ENCODE peak calls at places on chromosomes 3 and 15, in five cellular contexts. K is T-helper 1 cell, Z is WTC11, G is AG10803, H is pons. Y is an unnamed sample.

GRCh38 chr3:188507244-188507720 is 353.3 kb downstream of the LPP start:
- DNase-seq in K (no peak), Z (no peak), G (peak), H (peak), Y (no peak)

GRCh38 chr3:62562596-62562995 is 189.2 kb upstream of the FEZF2 start:
- DNase-seq in K (no peak), Z (no peak), G (peak), H (no peak), Y (peak)

GRCh38 chr15:85276508-85276907 is 103.9 kb upstream of the AKAP13 start:
- DNase-seq in K (no peak), Z (no peak), G (no peak), H (no peak), Y (no peak)

GRCh38 chr3:178483704-178484103 is 52.5 kb upstream of the KCNMB2 start:
- DNase-seq in K (no peak), Z (no peak), G (peak), H (no peak), Y (no peak)

GRCh38 chr3:163587342-163587741 is 1491.0 kb downstream of the SI start:
- DNase-seq in K (no peak), Z (no peak), G (no peak), H (no peak), Y (no peak)

GRCh38 chr15:62549345-62549970 is 384.4 kb upstream of the C2CD4B start:
- DNase-seq in K (no peak), Z (peak), G (no peak), H (peak), Y (peak)

GRCh38 chr3:72185549-72186484 is 400.9 kb upstream of the PROK2 start:
- DNase-seq in K (no peak), Z (no peak), G (peak), H (no peak), Y (peak)

GRCh38 chr15:31605467-31605931 is 278.9 kb downstream of the KLF13 start:
- DNase-seq in K (no peak), Z (peak), G (peak), H (peak), Y (peak)

GRCh38 chr15:40999190-40999589 is 45.9 kb downstream of the CHAC1 start:
- DNase-seq in K (no peak), Z (no peak), G (peak), H (no peak), Y (no peak)

GRCh38 chr15:75211436-75212199 is 9.9 kb downstream of the C15orf39 start:
- DNase-seq in K (no peak), Z (no peak), G (no peak), H (no peak), Y (no peak)

GRCh38 chr15:83112233-83112958 is 5.0 kb downstream of the TM6SF1 start:
- DNase-seq in K (no peak), Z (no peak), G (peak), H (no peak), Y (peak)

GRCh38 chr15:90677807-90678790 is 39.0 kb upstream of the BLM start:
- DNase-seq in K (no peak), Z (no peak), G (no peak), H (no peak), Y (no peak)

GRCh38 chr15:101447168-101447533 is 42.4 kb downstream of the PCSK6 start:
- DNase-seq in K (no peak), Z (no peak), G (no peak), H (no peak), Y (no peak)

GRCh38 chr15:78075490-78076230 is 1.9 kb downstream of the TBC1D2B start:
- DNase-seq in K (no peak), Z (peak), G (peak), H (no peak), Y (peak)

GRCh38 chr3:27368831-27369607 is at the start of gene NEK10:
- DNase-seq in K (peak), Z (peak), G (peak), H (peak), Y (no peak)

GRCh38 chr15:35020974-35021373 is 32.9 kb upstream of the ZNF770 start:
- DNase-seq in K (no peak), Z (no peak), G (no peak), H (no peak), Y (no peak)

GRCh38 chr3:67678665-67679064 is 24.3 kb upstream of the SUCLG2 start:
- DNase-seq in K (no peak), Z (no peak), G (no peak), H (no peak), Y (no peak)

GRCh38 chr3:133870822-133871221 is 24.9 kb downstream of the RAB6B start:
- DNase-seq in K (no peak), Z (no peak), G (no peak), H (no peak), Y (no peak)

GRCh38 chr3:53938645-53939044 is 47.0 kb upstream of the SELENOK start:
- DNase-seq in K (no peak), Z (peak), G (peak), H (peak), Y (no peak)

GRCh38 chr3:33277193-33277882 is at the start of gene FBXL2:
- DNase-seq in K (no peak), Z (peak), G (peak), H (no peak), Y (peak)

GRCh38 chr3:194579091-194579606 is 54.1 kb downstream of the TMEM44 start:
- DNase-seq in K (no peak), Z (no peak), G (no peak), H (no peak), Y (peak)

GRCh38 chr3:153977148-153977547 is 144.0 kb upstream of the ARHGEF26 start:
- DNase-seq in K (no peak), Z (no peak), G (peak), H (peak), Y (peak)

GRCh38 chr3:11480663-11481298 is 162.9 kb downstream of the VGLL4 start:
- DNase-seq in K (no peak), Z (peak), G (no peak), H (no peak), Y (no peak)

GRCh38 chr3:185318136-185318535 is 44.8 kb upstream of the MAP3K13 start:
- DNase-seq in K (no peak), Z (no peak), G (peak), H (peak), Y (no peak)

GRCh38 chr15:64809649-64810498 is 15.6 kb downstream of the PIF1 start:
- DNase-seq in K (peak), Z (peak), G (peak), H (peak), Y (peak)

GRCh38 chr3:13124631-13125030 is 51.4 kb upstream of the IQSEC1 start:
- DNase-seq in K (no peak), Z (peak), G (no peak), H (no peak), Y (no peak)

GRCh38 chr3:62049033-62049432 is 324.3 kb downstream of the FEZF2 start:
- DNase-seq in K (no peak), Z (no peak), G (no peak), H (no peak), Y (no peak)